ENCODE peak calls at places on chromosomes 4 and X, in seven cellular contexts. One of them, this sample, is unnamed.

GRCh38 chrX:14032383-14032782 is 2.7 kb upstream of the GEMIN8 start:
- DNase-seq in HCT116: no peak
- DNase-seq in H1: no peak
- DNase-seq in GM12878: no peak
- DNase-seq in HepG2: peak
- DNase-seq in K562: peak
- DNase-seq in SK-N-SH: peak
- DNase-seq in this sample: peak

GRCh38 chr4:128228021-128228571 is 59.5 kb downstream of the PGRMC2 start:
- DNase-seq in SK-N-SH: no peak
- DNase-seq in K562: no peak
- DNase-seq in HCT116: no peak
- DNase-seq in HepG2: no peak
- DNase-seq in H1: no peak
- DNase-seq in GM12878: no peak
- DNase-seq in this sample: peak

GRCh38 chr4:113145519-113146291 is 96.3 kb downstream of the ANK2 start:
- DNase-seq in GM12878: no peak
- DNase-seq in K562: no peak
- DNase-seq in H1: peak
- DNase-seq in HCT116: no peak
- DNase-seq in HepG2: peak
- DNase-seq in SK-N-SH: no peak
- DNase-seq in this sample: no peak

GRCh38 chr4:48944659-48945290 is 38.2 kb upstream of the OCIAD2 start:
- DNase-seq in K562: peak
- DNase-seq in SK-N-SH: peak
- DNase-seq in HCT116: no peak
- DNase-seq in GM12878: no peak
- DNase-seq in H1: no peak
- DNase-seq in HepG2: peak
- DNase-seq in this sample: peak

GRCh38 chrX:56792270-56793111 is 63.4 kb downstream of the NBDY start:
- DNase-seq in H1: no peak
- DNase-seq in HepG2: no peak
- DNase-seq in HCT116: no peak
- DNase-seq in SK-N-SH: no peak
- DNase-seq in K562: no peak
- DNase-seq in GM12878: no peak
- DNase-seq in this sample: no peak

GRCh38 chr4:99504804-99505502 is 5.9 kb upstream of the C4orf17 start:
- DNase-seq in H1: no peak
- DNase-seq in GM12878: no peak
- DNase-seq in K562: no peak
- DNase-seq in HCT116: no peak
- DNase-seq in SK-N-SH: no peak
- DNase-seq in HepG2: no peak
- DNase-seq in this sample: peak

GRCh38 chrX:11770320-11770719 is 12.3 kb downstream of the MSL3 start:
- DNase-seq in HCT116: peak
- DNase-seq in HepG2: peak
- DNase-seq in K562: peak
- DNase-seq in GM12878: peak
- DNase-seq in H1: no peak
- DNase-seq in SK-N-SH: peak
- DNase-seq in this sample: peak

GRCh38 chrX:108130889-108131288 is 39.3 kb downstream of the ATG4A start:
- DNase-seq in HCT116: no peak
- DNase-seq in GM12878: no peak
- DNase-seq in K562: no peak
- DNase-seq in SK-N-SH: no peak
- DNase-seq in HepG2: no peak
- DNase-seq in H1: no peak
- DNase-seq in this sample: no peak

GRCh38 chrX:64975491-64975890 is 759 bp downstream of the ZC4H2 start:
- DNase-seq in K562: no peak
- DNase-seq in H1: no peak
- DNase-seq in SK-N-SH: peak
- DNase-seq in HCT116: no peak
- DNase-seq in GM12878: no peak
- DNase-seq in HepG2: peak
- DNase-seq in this sample: peak

GRCh38 chrX:42948723-42949122 is 170.8 kb upstream of the PPP1R2C start:
- DNase-seq in K562: no peak
- DNase-seq in HepG2: no peak
- DNase-seq in HCT116: no peak
- DNase-seq in H1: no peak
- DNase-seq in GM12878: no peak
- DNase-seq in SK-N-SH: no peak
- DNase-seq in this sample: no peak

GRCh38 chr4:67933038-67933437 is 30.3 kb downstream of the TMPRSS11A start:
- DNase-seq in SK-N-SH: no peak
- DNase-seq in HCT116: no peak
- DNase-seq in GM12878: no peak
- DNase-seq in HepG2: no peak
- DNase-seq in H1: no peak
- DNase-seq in K562: no peak
- DNase-seq in this sample: no peak

GRCh38 chrX:13472975-13473665 is 96.3 kb upstream of the EGFL6 start:
- DNase-seq in HCT116: no peak
- DNase-seq in H1: no peak
- DNase-seq in K562: no peak
- DNase-seq in HepG2: no peak
- DNase-seq in GM12878: peak
- DNase-seq in SK-N-SH: no peak
- DNase-seq in this sample: no peak

GRCh38 chr4:18923496-18924161 is 902.1 kb upstream of the LCORL start:
- DNase-seq in GM12878: no peak
- DNase-seq in H1: no peak
- DNase-seq in HCT116: no peak
- DNase-seq in HepG2: no peak
- DNase-seq in SK-N-SH: no peak
- DNase-seq in K562: no peak
- DNase-seq in this sample: no peak

GRCh38 chr4:161101881-161102280 is 1061.9 kb downstream of the FSTL5 start:
- DNase-seq in H1: no peak
- DNase-seq in SK-N-SH: no peak
- DNase-seq in HCT116: no peak
- DNase-seq in HepG2: no peak
- DNase-seq in K562: no peak
- DNase-seq in GM12878: no peak
- DNase-seq in this sample: no peak

GRCh38 chr4:69092190-69092589 is 4.1 kb upstream of the UGT2B7 start:
- DNase-seq in HCT116: no peak
- DNase-seq in K562: no peak
- DNase-seq in GM12878: no peak
- DNase-seq in SK-N-SH: no peak
- DNase-seq in H1: no peak
- DNase-seq in HepG2: no peak
- DNase-seq in this sample: no peak

GRCh38 chr4:150986085-150986484 is 29.0 kb downstream of the LRBA start:
- DNase-seq in HepG2: no peak
- DNase-seq in SK-N-SH: no peak
- DNase-seq in GM12878: no peak
- DNase-seq in K562: no peak
- DNase-seq in H1: no peak
- DNase-seq in HCT116: no peak
- DNase-seq in this sample: no peak

GRCh38 chrX:50035119-50035518 is 112.7 kb downstream of the CLCN5 start:
- DNase-seq in HCT116: no peak
- DNase-seq in H1: no peak
- DNase-seq in K562: no peak
- DNase-seq in SK-N-SH: no peak
- DNase-seq in HepG2: no peak
- DNase-seq in GM12878: no peak
- DNase-seq in this sample: no peak

GRCh38 chr4:17780461-17781071 is 855 bp downstream of the FAM184B start:
- DNase-seq in HCT116: no peak
- DNase-seq in HepG2: no peak
- DNase-seq in K562: no peak
- DNase-seq in GM12878: no peak
- DNase-seq in SK-N-SH: no peak
- DNase-seq in H1: no peak
- DNase-seq in this sample: peak

GRCh38 chr4:7902101-7902553 is 37.5 kb downstream of the AFAP1 start:
- DNase-seq in HCT116: no peak
- DNase-seq in SK-N-SH: peak
- DNase-seq in K562: no peak
- DNase-seq in HepG2: no peak
- DNase-seq in GM12878: no peak
- DNase-seq in H1: no peak
- DNase-seq in this sample: no peak

GRCh38 chrX:9312922-9313867 is 151.7 kb upstream of the TBL1X start:
- DNase-seq in K562: peak
- DNase-seq in GM12878: no peak
- DNase-seq in HepG2: peak
- DNase-seq in SK-N-SH: peak
- DNase-seq in H1: no peak
- DNase-seq in HCT116: peak
- DNase-seq in this sample: no peak

GRCh38 chr4:169440446-169440845 is 169.7 kb upstream of the SH3RF1 start:
- DNase-seq in K562: no peak
- DNase-seq in GM12878: no peak
- DNase-seq in HCT116: no peak
- DNase-seq in H1: no peak
- DNase-seq in SK-N-SH: no peak
- DNase-seq in HepG2: no peak
- DNase-seq in this sample: no peak

GRCh38 chrX:67044029-67044653 is 405.3 kb upstream of the EDA2R start:
- DNase-seq in SK-N-SH: no peak
- DNase-seq in HepG2: no peak
- DNase-seq in HCT116: no peak
- DNase-seq in H1: no peak
- DNase-seq in K562: no peak
- DNase-seq in GM12878: no peak
- DNase-seq in this sample: peak

DNA sequence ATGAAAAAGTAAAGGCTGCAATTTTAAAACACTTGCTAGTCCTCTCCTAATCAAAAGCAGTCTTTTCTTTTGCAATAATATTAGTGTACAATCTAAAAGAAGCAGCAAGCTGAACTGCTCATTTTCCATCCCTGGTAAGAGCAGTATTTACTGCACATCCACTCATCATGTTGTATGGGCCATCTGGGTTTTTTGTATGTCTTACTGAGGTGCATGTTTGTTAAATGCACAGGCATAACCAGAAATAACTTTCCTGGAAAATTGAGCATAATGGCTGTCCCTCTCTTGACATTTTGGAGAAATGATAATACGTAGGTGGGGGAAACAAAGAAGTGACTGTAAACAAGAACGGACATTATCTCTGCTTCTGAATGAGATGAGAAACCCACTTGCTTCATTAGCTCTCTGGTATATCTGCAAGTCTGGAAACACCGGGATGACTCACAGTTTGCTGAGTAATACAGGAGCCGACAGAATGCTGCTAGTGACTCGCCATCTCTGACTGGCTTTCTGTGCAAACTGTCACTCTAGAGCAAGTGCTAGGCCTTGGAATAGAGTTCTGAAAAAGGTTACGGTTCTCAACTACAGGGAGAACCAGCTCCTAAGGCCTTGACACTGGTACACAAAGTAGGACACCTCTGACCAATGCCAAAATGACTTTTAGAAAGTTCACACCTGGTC is 85.7 kb upstream of the MTM1 start:
- DNase-seq in HepG2: peak
- DNase-seq in H1: no peak
- DNase-seq in GM12878: no peak
- DNase-seq in HCT116: peak
- DNase-seq in K562: peak
- DNase-seq in SK-N-SH: no peak
- DNase-seq in this sample: no peak
- TF ChIP-seq JUND in HepG2: no peak
- TF ChIP-seq JUND in H1: no peak
- TF ChIP-seq JUND in GM12878: no peak
- TF ChIP-seq JUND in HCT116: peak
- TF ChIP-seq JUND in K562: peak
- TF ChIP-seq JUND in SK-N-SH: peak
- TF ChIP-seq JUND in this sample: no peak

GRCh38 chr4:153008578-153009199 is 72.6 kb downstream of the FHDC1 start:
- DNase-seq in K562: no peak
- DNase-seq in HCT116: no peak
- DNase-seq in HepG2: no peak
- DNase-seq in SK-N-SH: no peak
- DNase-seq in GM12878: peak
- DNase-seq in H1: no peak
- DNase-seq in this sample: no peak

GRCh38 chr4:153014460-153014859 is 78.3 kb downstream of the FHDC1 start:
- DNase-seq in SK-N-SH: no peak
- DNase-seq in H1: no peak
- DNase-seq in GM12878: no peak
- DNase-seq in HCT116: no peak
- DNase-seq in HepG2: no peak
- DNase-seq in K562: no peak
- DNase-seq in this sample: no peak

GRCh38 chr4:153013202-153013988 is 77.3 kb downstream of the FHDC1 start:
- DNase-seq in H1: no peak
- DNase-seq in SK-N-SH: no peak
- DNase-seq in HCT116: no peak
- DNase-seq in GM12878: no peak
- DNase-seq in HepG2: no peak
- DNase-seq in K562: no peak
- DNase-seq in this sample: no peak

GRCh38 chr4:153005914-153006381 is 69.8 kb downstream of the FHDC1 start:
- DNase-seq in K562: no peak
- DNase-seq in GM12878: no peak
- DNase-seq in HepG2: no peak
- DNase-seq in H1: no peak
- DNase-seq in SK-N-SH: no peak
- DNase-seq in HCT116: no peak
- DNase-seq in this sample: no peak

GRCh38 chr4:153010137-153010536 is 74.0 kb downstream of the FHDC1 start:
- DNase-seq in GM12878: no peak
- DNase-seq in SK-N-SH: no peak
- DNase-seq in H1: no peak
- DNase-seq in HepG2: no peak
- DNase-seq in HCT116: no peak
- DNase-seq in K562: no peak
- DNase-seq in this sample: no peak
- TF ChIP-seq JUND in GM12878: no peak
- TF ChIP-seq JUND in SK-N-SH: no peak
- TF ChIP-seq JUND in H1: no peak
- TF ChIP-seq JUND in HepG2: no peak
- TF ChIP-seq JUND in HCT116: no peak
- TF ChIP-seq JUND in K562: no peak
- TF ChIP-seq JUND in this sample: no peak

DNA sequence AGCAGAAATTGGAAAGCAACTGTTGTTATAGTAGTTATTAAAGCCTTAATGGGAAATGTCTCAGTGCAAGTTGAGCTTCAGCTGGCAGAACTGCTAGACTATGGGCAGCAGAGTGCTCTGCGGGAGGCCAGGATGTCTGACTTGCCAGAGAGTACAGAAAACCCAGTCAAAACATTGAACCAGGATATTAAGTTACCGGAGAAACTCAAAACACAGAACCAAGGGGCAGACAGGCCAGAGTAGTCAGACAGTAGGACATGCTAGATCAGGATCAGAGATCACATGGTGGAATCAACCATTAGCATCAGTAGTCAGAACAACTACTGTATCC is 72.9 kb upstream of the TNIP3 start:
- DNase-seq in K562: no peak
- DNase-seq in HepG2: no peak
- DNase-seq in HCT116: no peak
- DNase-seq in SK-N-SH: no peak
- DNase-seq in GM12878: no peak
- DNase-seq in H1: no peak
- DNase-seq in this sample: no peak
- TF ChIP-seq JUND in K562: no peak
- TF ChIP-seq JUND in HepG2: no peak
- TF ChIP-seq JUND in HCT116: no peak
- TF ChIP-seq JUND in SK-N-SH: no peak
- TF ChIP-seq JUND in GM12878: no peak
- TF ChIP-seq JUND in H1: no peak
- TF ChIP-seq JUND in this sample: no peak

GRCh38 chrX:63350979-63351616 is at the start of gene SPIN4:
- DNase-seq in HepG2: peak
- DNase-seq in HCT116: peak
- DNase-seq in GM12878: peak
- DNase-seq in SK-N-SH: peak
- DNase-seq in H1: peak
- DNase-seq in K562: peak
- DNase-seq in this sample: peak
- TF ChIP-seq JUND in HepG2: no peak
- TF ChIP-seq JUND in HCT116: no peak
- TF ChIP-seq JUND in GM12878: no peak
- TF ChIP-seq JUND in SK-N-SH: no peak
- TF ChIP-seq JUND in H1: no peak
- TF ChIP-seq JUND in K562: no peak
- TF ChIP-seq JUND in this sample: no peak